ENCODE peak calls at places on chromosomes 13 and 19, in four cellular contexts. W is stomach, G is GM20000, Y is WTC11. V is an unnamed sample.
A peak's percentile ranks its signal among the peaks of the same experiment; 100 is the strongest.

GRCh38 chr13:66139250-66139649 is 1090.9 kb downstream of the PCDH9 start:
- DNase-seq in G (no peak), Y (no peak), W (no peak), V (no peak)

GRCh38 chr13:49759503-49759902 is 33.0 kb downstream of the KPNA3 start:
- DNase-seq in W (no peak), G (no peak), Y (no peak), V (peak; percentile 11)

GRCh38 chr19:6402834-6403608 is 10.1 kb upstream of the GTF2F1 start:
- DNase-seq in G (no peak), W (no peak), Y (no peak), V (no peak)

GRCh38 chr13:36549771-36550170 is 117.5 kb downstream of the CCNA1 start:
- DNase-seq in W (no peak), G (no peak), Y (no peak), V (no peak)

GRCh38 chr13:39682788-39683187 is 27.3 kb downstream of the COG6 start:
- DNase-seq in W (no peak), Y (no peak), G (peak; percentile 13), V (peak; percentile 20)

GRCh38 chr13:54226866-54227265 is 1198.3 kb downstream of the OLFM4 start:
- DNase-seq in Y (no peak), W (no peak), G (no peak), V (no peak)

GRCh38 chr19:13153627-13154240 is 3.5 kb downstream of the IER2 start:
- DNase-seq in W (peak; percentile 44), G (no peak), Y (peak; percentile 48), V (no peak)

GRCh38 chr13:76853481-76853880 is 32.7 kb downstream of the KCTD12 start:
- DNase-seq in W (no peak), G (no peak), Y (no peak), V (no peak)

GRCh38 chr13:98060282-98060681 is 82.6 kb upstream of the FARP1 start:
- DNase-seq in W (no peak), Y (no peak), G (no peak), V (no peak)

GRCh38 chr13:28704282-28704681 is 14.5 kb downstream of the SLC46A3 start:
- DNase-seq in W (no peak), G (no peak), Y (no peak), V (no peak)

GRCh38 chr13:50357586-50358118 is 342.4 kb downstream of the KCNRG start:
- DNase-seq in W (peak; percentile 58), Y (no peak), G (no peak), V (no peak)

GRCh38 chr13:23610187-23610576 is 40.0 kb downstream of the TNFRSF19 start:
- DNase-seq in G (no peak), W (no peak), Y (no peak), V (peak; percentile 36)

GRCh38 chr19:40630571-40631160 is 29.5 kb downstream of the LTBP4 start:
- DNase-seq in W (no peak), Y (no peak), G (no peak), V (no peak)

GRCh38 chr13:21022694-21023325 is 38.6 kb downstream of the LATS2 start:
- DNase-seq in Y (peak; percentile 57), W (no peak), G (no peak), V (no peak)
- TF ChIP-seq CTCF in Y (no peak), W (no peak), G (no peak), V (no peak)

GRCh38 chr19:9727644-9728043 is 40.9 kb downstream of the ZNF846 start:
- DNase-seq in W (no peak), G (no peak), Y (no peak), V (no peak)

GRCh38 chr19:9724157-9724556 is 44.4 kb downstream of the ZNF846 start:
- DNase-seq in G (no peak), W (no peak), Y (no peak), V (no peak)

GRCh38 chr19:9720541-9720940 is 45.6 kb upstream of the ZNF562 start:
- DNase-seq in G (no peak), Y (peak; percentile 21), W (no peak), V (no peak)

DNA sequence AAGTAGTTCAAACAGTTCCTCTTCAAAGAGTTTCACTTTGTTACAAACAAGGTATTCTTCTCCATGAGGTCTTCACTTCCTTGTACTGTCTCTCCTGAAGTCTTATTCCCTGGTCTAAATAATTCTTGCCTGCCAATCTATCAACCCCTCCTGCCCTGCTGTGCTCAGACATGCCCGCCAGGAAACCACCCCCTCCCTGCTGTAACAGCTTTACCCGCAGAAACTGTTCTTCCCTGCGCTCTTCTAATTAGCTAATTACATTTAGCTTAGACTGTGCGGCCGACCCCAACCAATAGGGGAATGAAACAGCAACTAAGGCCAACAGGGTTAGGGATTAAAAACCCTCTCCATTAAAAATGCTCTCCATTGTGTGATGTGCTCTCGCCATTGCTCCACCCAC is 46.7 kb downstream of the ZNF846 start:
- DNase-seq in Y (no peak), W (no peak), G (no peak), V (no peak)
- TF ChIP-seq CTCF in Y (no peak), W (no peak), G (no peak), V (no peak)

DNA sequence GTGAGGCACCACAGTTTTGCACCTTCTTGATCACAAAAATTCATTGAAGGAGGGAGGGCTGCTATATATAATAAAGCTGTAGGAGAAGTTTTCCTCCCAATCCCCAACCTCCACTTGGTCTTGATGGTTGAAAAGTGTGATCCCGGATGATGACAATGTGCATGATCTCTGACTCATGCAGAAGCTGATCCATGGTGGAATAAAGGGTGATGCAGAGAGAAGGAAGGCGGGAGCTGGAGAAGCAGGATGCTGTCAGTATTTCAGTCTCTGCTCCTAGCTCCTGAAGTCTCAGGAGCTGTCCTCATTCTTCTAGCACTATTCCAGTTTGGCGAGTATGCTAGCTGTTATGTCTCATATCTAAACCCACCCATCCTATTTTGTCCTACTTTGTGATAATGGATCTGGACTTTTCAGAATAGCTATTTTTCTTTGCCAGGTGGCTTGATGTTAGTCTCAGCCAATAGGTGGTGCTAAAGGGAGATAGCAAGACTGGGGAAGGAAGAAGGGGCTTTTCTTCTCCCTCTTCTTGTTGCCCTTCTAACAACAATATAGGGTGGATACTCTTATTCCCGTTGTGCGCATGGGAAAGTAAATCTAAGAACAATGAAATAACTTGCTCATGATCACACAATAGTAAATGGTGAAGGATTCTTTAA is 65.6 kb upstream of the HTR2A start:
- DNase-seq in Y (no peak), G (peak; percentile 28), W (no peak), V (no peak)
- TF ChIP-seq CTCF in Y (peak; percentile 17), G (peak; percentile 51), W (no peak), V (peak; percentile 65)

DNA sequence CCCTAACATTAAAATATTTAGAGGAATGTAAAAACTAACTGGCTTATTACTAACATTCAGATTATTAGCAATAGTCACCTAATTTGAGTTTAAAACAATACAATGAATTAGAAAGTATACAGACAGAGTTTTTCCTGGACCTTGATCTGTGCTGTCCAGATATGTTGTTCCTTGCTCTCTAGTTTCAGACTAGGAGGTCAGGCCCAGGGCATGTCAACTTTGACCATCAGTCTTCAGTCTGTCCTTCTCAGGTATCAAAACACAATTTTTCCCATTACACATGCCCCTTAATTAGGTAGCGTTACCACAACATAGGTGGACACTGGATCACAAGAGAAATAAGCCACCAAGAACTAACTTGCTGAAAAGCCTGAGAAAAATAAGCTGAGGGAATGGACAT is 197.0 kb downstream of the MAB21L1 start:
- DNase-seq in Y (no peak), W (no peak), G (no peak), V (no peak)
- TF ChIP-seq CTCF in Y (no peak), W (no peak), G (no peak), V (no peak)

GRCh38 chr13:95541308-95541707 is 11.2 kb upstream of the CLDN10 start:
- DNase-seq in G (no peak), Y (no peak), W (no peak), V (no peak)

GRCh38 chr13:95540848-95541247 is 11.7 kb upstream of the CLDN10 start:
- DNase-seq in W (no peak), G (no peak), Y (no peak), V (no peak)

GRCh38 chr13:95535243-95535642 is 17.3 kb upstream of the CLDN10 start:
- DNase-seq in G (no peak), W (no peak), Y (no peak), V (no peak)

GRCh38 chr13:95533545-95534135 is 18.9 kb upstream of the CLDN10 start:
- DNase-seq in G (no peak), Y (peak; percentile 39), W (peak; percentile 35), V (no peak)

GRCh38 chr13:95536629-95537241 is 15.8 kb upstream of the CLDN10 start:
- DNase-seq in G (no peak), W (no peak), Y (no peak), V (no peak)
- TF ChIP-seq CTCF in G (no peak), W (peak; percentile 19), Y (no peak), V (peak; percentile 37)

GRCh38 chr13:33867472-33867871 is 49.5 kb downstream of the RFC3 start:
- DNase-seq in Y (no peak), G (no peak), W (no peak), V (no peak)
- TF ChIP-seq CTCF in Y (no peak), G (no peak), W (no peak), V (no peak)

GRCh38 chr19:2095338-2095938 is 688 bp downstream of the MOB3A start:
- DNase-seq in G (no peak), W (no peak), Y (no peak), V (peak; percentile 50)

GRCh38 chr19:2097330-2098327 is 914 bp downstream of the IZUMO4 start:
- DNase-seq in Y (no peak), W (no peak), G (peak; percentile 78), V (no peak)

GRCh38 chr19:2099937-2100718 is 3.4 kb downstream of the IZUMO4 start:
- DNase-seq in W (no peak), G (no peak), Y (no peak), V (no peak)

GRCh38 chr19:2099054-2099501 is 2.4 kb downstream of the IZUMO4 start:
- DNase-seq in W (no peak), G (no peak), Y (no peak), V (no peak)

DNA sequence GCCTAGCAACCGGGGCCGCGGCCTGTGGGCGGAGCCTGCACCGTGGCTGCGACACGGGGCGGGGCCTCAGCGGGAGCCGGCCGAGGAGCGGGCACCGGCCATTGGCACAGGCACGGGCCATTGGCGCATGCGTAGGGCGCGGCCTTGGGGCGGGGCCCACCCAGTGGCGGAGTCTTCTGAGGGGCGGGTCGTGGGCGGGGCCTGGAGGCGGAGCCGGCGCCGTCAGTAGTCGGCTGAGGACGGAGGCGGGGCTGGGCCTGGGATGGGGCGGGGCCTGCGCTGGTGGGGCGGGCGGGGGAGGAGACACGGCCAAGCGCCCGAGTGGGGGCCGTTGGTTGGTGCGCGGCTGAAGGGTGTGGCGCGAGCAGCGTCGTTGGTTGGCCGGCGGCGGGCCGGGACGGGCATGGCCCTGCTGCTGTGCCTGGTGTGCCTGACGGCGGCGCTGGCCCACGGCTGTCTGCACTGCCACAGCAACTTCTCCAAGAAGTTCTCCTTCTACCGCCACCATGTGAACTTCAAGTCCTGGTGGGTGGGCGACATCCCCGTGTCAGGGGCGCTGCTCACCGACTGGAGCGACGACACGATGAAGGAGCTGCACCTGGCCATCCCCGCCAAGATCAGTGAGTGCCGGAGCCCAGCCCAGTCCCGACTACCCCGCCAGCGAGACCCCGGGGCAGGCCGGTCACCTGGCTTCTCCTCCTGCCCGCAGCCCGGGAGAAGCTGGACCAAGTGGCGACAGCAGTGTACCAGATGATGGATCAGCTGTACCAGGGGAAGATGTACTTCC is at the start of gene IZUMO4:
- DNase-seq in G (peak; percentile 100), Y (peak; percentile 100), W (peak; percentile 100), V (peak; percentile 96)
- TF ChIP-seq CTCF in G (peak; percentile 35), Y (no peak), W (peak; percentile 52), V (peak; percentile 46)